ENCODE peak calls at places on chromosomes 12 and 14, in eight cellular contexts. W, K, A, S, O, G, C and B are unnamed samples.

GRCh38 chr14:98974113-98974512 is 297.9 kb downstream of the BCL11B start:
- DNase-seq in C (no peak), G (no peak), A (no peak), O (no peak), S (no peak), W (no peak), K (no peak), B (no peak)

GRCh38 chr12:113424915-113425823 is 3.0 kb downstream of the SDSL start:
- DNase-seq in O (peak), W (no peak), A (peak), S (no peak), C (no peak), K (peak), G (peak), B (no peak)

GRCh38 chr12:104590002-104590401 is 133.3 kb downstream of the CHST11 start:
- DNase-seq in S (no peak), K (no peak), G (no peak), A (no peak), C (no peak), O (no peak), W (no peak), B (no peak)

GRCh38 chr14:33342299-33342974 is 403.8 kb downstream of the NPAS3 start:
- DNase-seq in A (no peak), S (no peak), W (no peak), K (no peak), G (no peak), O (no peak), C (no peak), B (no peak)

GRCh38 chr12:1532367-1532752 is 62.0 kb downstream of the FBXL14 start:
- DNase-seq in S (no peak), G (no peak), O (no peak), W (no peak), K (no peak), A (no peak), C (no peak), B (no peak)

GRCh38 chr14:33792387-33793368 is 158.2 kb downstream of the EGLN3 start:
- DNase-seq in C (peak), K (peak), O (peak), G (peak), W (peak), S (peak), A (peak), B (peak)

GRCh38 chr14:60092516-60092915 is 793 bp downstream of the PCNX4 start:
- DNase-seq in K (no peak), O (peak), W (no peak), G (peak), S (no peak), C (no peak), A (no peak), B (no peak)

GRCh38 chr12:78928200-78929074 is 63.9 kb downstream of the SYT1 start:
- DNase-seq in G (no peak), K (no peak), W (no peak), S (no peak), A (peak), O (peak), C (no peak), B (no peak)

GRCh38 chr12:15984963-15985362 is 73.8 kb downstream of the DERA start:
- DNase-seq in A (no peak), O (no peak), S (no peak), W (no peak), C (no peak), K (no peak), G (peak), B (no peak)

GRCh38 chr12:84605988-84606387 is 306.6 kb downstream of the SLC6A15 start:
- DNase-seq in S (no peak), C (no peak), K (no peak), W (no peak), G (no peak), O (no peak), A (no peak), B (no peak)

GRCh38 chr12:120075034-120075616 is 41.4 kb downstream of the RAB35 start:
- DNase-seq in S (no peak), G (no peak), K (no peak), C (no peak), A (no peak), O (no peak), W (no peak), B (no peak)

GRCh38 chr14:68521557-68521901 is 271.3 kb downstream of the ZFP36L1 start:
- DNase-seq in W (no peak), S (no peak), C (no peak), O (no peak), A (no peak), G (no peak), K (no peak), B (no peak)

GRCh38 chr12:70487440-70487839 is 121.3 kb downstream of the KCNMB4 start:
- DNase-seq in C (no peak), O (no peak), G (peak), W (peak), K (no peak), S (no peak), A (no peak), B (no peak)

GRCh38 chr12:109947511-109947910 is 47.4 kb downstream of the TCHP start:
- DNase-seq in O (peak), W (no peak), A (peak), G (no peak), K (no peak), S (no peak), C (no peak), B (no peak)

GRCh38 chr14:89171168-89171567 is 245.9 kb downstream of the FOXN3 start:
- DNase-seq in C (no peak), K (no peak), W (no peak), G (no peak), A (no peak), O (peak), S (no peak), B (no peak)

GRCh38 chr12:28620281-28620680 is 430.0 kb downstream of the CCDC91 start:
- DNase-seq in C (no peak), A (no peak), O (no peak), S (no peak), G (no peak), K (no peak), W (no peak), B (no peak)

GRCh38 chr14:69262516-69262915 is 2.6 kb downstream of the GALNT16 start:
- DNase-seq in W (no peak), S (no peak), G (no peak), K (no peak), O (no peak), C (no peak), A (no peak), B (no peak)

GRCh38 chr12:11812558-11813421 is 163.3 kb downstream of the ETV6 start:
- DNase-seq in O (peak), G (peak), C (peak), W (no peak), S (no peak), A (peak), K (peak), B (no peak)

GRCh38 chr14:71380271-71380670 is 473.0 kb downstream of the PCNX1 start:
- DNase-seq in O (peak), K (no peak), A (no peak), C (no peak), W (no peak), S (no peak), G (no peak), B (no peak)

GRCh38 chr12:124531281-124531745 is 36.1 kb downstream of the NCOR2 start:
- DNase-seq in K (no peak), G (no peak), S (no peak), A (no peak), C (peak), W (no peak), O (no peak), B (no peak)

GRCh38 chr14:21026988-21027315 is 2.1 kb upstream of the NDRG2 start:
- DNase-seq in C (no peak), A (no peak), S (no peak), K (no peak), W (no peak), O (no peak), G (no peak), B (no peak)

GRCh38 chr14:76773188-76773885 is 12.1 kb downstream of the VASH1 start:
- DNase-seq in W (no peak), C (peak), A (peak), S (peak), G (no peak), K (no peak), O (peak), B (no peak)

GRCh38 chr12:69254046-69254445 is 14.7 kb downstream of the CPSF6 start:
- DNase-seq in C (no peak), G (peak), S (no peak), O (peak), K (no peak), A (peak), W (peak), B (no peak)

GRCh38 chr12:115872919-115873357 is 404.6 kb downstream of the MED13L start:
- DNase-seq in S (no peak), A (peak), K (no peak), C (no peak), W (no peak), O (no peak), G (no peak), B (peak)

GRCh38 chr12:19402743-19403400 is 36.4 kb upstream of the AEBP2 start:
- DNase-seq in G (no peak), A (peak), O (peak), K (no peak), C (no peak), W (no peak), S (no peak), B (no peak)

GRCh38 chr14:23123419-23123818 is 4.4 kb upstream of the CEBPE start:
- DNase-seq in S (peak), K (no peak), C (peak), O (no peak), W (no peak), A (no peak), G (no peak), B (no peak)

GRCh38 chr12:104470521-104470920 is 13.8 kb downstream of the CHST11 start:
- DNase-seq in C (no peak), S (no peak), G (no peak), O (no peak), K (no peak), A (no peak), W (no peak), B (no peak)

GRCh38 chr12:27474344-27474743 is 27.8 kb downstream of the SMCO2 start:
- DNase-seq in O (peak), G (no peak), W (no peak), A (peak), S (no peak), K (no peak), C (no peak), B (no peak)

GRCh38 chr14:91284791-91285548 is 40.5 kb upstream of the GPR68 start:
- DNase-seq in C (peak), O (no peak), K (no peak), S (no peak), W (no peak), A (peak), G (peak), B (no peak)

GRCh38 chr14:91282954-91283645 is 38.6 kb upstream of the GPR68 start:
- DNase-seq in S (no peak), A (no peak), K (no peak), O (no peak), C (no peak), W (no peak), G (peak), B (no peak)

GRCh38 chr14:91283666-91284065 is 39.2 kb upstream of the GPR68 start:
- DNase-seq in O (peak), S (no peak), C (no peak), G (peak), W (no peak), A (no peak), K (no peak), B (no peak)

GRCh38 chr14:91286530-91286937 is 42.0 kb upstream of the GPR68 start:
- DNase-seq in S (peak), C (peak), W (peak), G (peak), O (peak), A (peak), K (peak), B (peak)

DNA sequence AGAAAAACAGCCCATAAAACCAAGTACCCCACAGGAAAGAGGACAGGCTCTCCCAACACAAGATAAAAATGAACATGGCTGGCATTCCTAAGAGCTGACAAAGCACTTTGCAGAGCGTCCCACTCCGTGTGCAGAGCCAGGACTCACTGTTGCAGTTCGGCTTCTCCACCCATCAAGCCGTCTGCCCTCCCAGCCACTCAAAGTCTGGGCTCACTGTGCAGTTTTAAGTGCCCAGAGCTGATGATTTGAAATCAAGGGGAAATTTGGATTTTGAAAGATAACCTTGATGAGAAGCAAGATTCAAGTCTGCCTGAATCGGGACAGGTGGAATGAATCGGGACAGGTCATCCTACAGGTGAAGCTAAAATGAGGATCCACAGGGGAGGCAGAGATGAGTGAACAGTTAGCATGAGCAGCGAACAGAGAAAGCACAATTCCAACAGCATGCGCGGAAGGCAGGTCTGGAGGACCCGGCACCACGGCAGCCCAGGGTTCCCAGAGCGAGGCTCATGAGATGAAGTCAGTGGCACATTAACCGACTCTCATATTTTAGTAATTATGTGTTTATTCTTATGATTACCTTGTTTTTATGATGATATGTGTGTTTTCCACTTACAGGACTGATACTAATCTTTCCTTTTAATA is 39.8 kb upstream of the GPR68 start:
- DNase-seq in K (no peak), A (peak), O (peak), S (no peak), G (no peak), C (peak), W (no peak), B (no peak)
- TF ChIP-seq CTCF in K (no peak), A (no peak), O (no peak), S (no peak), G (no peak), C (no peak), W (no peak), B (no peak)

DNA sequence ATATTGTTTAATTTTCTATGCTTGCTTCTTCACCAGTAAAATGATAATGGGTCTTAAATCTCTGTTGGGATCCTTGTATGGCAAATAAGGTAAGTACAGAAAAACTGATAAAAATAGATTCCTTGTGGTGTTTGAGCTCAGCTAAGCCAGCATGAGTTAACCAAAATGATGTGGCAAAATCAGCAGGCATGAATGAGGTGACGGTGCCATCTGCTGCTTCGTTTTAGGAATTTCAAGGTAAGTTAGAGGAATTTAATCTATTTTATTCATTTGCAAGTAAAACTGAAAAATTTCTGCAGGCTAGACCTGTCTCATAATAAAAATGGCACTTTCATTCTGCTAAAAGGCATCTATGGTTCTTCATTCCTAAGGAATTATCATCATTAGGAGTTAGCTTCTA is 10.0 kb upstream of the CLEC7A start:
- DNase-seq in O (peak), K (no peak), G (peak), S (no peak), A (peak), C (no peak), W (peak), B (peak)
- TF ChIP-seq CTCF in O (peak), K (peak), G (peak), S (peak), A (peak), C (peak), W (peak), B (peak)

GRCh38 chr12:4526923-4527546 is 11.7 kb upstream of the RAD51AP1 start:
- DNase-seq in S (no peak), W (no peak), C (no peak), A (no peak), K (no peak), G (peak), O (peak), B (no peak)
- TF ChIP-seq CTCF in S (peak), W (no peak), C (peak), A (peak), K (peak), G (peak), O (peak), B (peak)

GRCh38 chr12:52004042-52004648 is 2.6 kb upstream of the TAMALIN start:
- DNase-seq in O (peak), S (peak), G (no peak), C (peak), W (no peak), A (peak), K (peak), B (peak)
- TF ChIP-seq CTCF in O (peak), S (peak), G (peak), C (peak), W (peak), A (peak), K (peak), B (no peak)

DNA sequence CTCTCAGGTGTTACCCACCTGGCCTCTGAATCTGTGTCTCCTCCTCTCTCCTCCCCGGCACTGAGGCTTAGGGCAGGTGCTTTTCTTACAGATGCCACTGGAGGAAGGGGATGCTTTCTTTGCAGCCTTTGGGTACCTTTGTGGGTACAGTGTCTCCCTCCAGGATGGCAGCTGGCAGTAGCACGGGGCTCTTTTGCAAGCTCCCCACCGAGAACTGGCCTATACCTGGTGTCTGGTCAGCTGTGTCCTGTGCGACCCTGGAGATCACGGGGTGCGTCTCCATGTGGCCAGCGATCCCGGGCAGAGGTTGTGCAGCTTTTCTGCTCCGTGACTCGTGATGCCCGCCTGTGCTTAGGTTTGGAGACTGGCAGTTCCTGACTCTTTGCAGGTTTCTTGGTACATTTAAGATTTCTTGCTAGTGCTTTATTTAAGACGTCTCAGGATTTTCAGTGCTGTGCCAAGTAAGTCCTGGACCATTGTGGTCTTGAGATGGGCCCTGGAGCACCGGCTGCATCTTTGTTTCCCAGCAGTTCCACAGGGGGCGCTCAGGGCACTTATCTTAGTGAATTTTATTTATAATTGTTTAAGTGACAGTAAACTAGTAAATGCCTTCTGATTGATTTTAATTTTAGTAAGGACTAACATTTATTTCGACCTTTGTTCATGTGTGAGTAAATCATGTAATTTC is 68.9 kb downstream of the DDX51 start:
- DNase-seq in W (no peak), O (no peak), C (no peak), S (no peak), K (no peak), G (no peak), A (no peak), B (no peak)
- TF ChIP-seq CTCF in W (no peak), O (peak), C (no peak), S (no peak), K (peak), G (peak), A (peak), B (no peak)

DNA sequence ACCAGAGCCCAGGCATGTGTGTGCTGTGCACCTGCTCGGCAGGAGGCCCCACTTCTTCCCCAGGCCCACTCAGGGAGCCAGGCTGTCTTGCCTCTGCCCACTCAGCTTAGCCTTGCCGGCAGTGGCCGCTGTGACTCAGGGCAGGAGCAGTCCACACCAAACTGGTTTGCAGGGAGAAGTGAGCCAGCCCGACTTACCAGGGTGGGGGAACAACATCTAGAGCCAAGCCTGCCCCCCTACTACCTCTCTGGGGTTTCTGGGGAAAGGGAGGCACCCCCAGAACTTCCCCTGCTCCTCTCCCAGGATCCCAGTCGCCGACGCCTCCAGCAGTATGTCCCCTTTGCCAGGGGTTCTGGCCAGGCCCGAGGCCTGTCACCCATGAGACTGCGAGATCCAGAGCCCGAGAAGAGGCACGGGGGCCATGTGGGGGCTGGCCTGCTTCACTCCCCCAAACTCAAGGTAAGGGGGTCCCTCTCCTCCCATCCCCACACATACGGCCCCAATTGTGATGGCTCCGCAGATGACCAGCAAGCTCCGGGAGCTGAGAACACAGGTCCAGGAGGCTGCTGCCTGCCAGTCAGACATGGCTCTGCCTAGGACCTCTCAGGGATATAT is 3.0 kb downstream of the PLEKHG6 start:
- DNase-seq in W (no peak), S (no peak), C (peak), G (no peak), O (no peak), A (peak), K (no peak), B (no peak)
- TF ChIP-seq CTCF in W (no peak), S (no peak), C (no peak), G (no peak), O (no peak), A (no peak), K (no peak), B (no peak)

GRCh38 chr12:118689793-118690192 is 291.5 kb upstream of the SRRM4 start:
- DNase-seq in O (no peak), A (no peak), S (no peak), C (no peak), G (no peak), K (no peak), W (peak), B (no peak)

GRCh38 chr12:118682656-118683055 is 298.7 kb upstream of the SRRM4 start:
- DNase-seq in O (no peak), K (no peak), A (no peak), G (no peak), C (no peak), S (no peak), W (peak), B (no peak)

GRCh38 chr12:118680361-118680963 is 300.9 kb upstream of the SRRM4 start:
- DNase-seq in W (no peak), G (no peak), A (no peak), C (peak), O (no peak), S (no peak), K (peak), B (no peak)

GRCh38 chr12:118685983-118686607 is 295.2 kb upstream of the SRRM4 start:
- DNase-seq in S (peak), G (no peak), O (no peak), C (no peak), K (no peak), W (no peak), A (no peak), B (no peak)
- TF ChIP-seq CTCF in S (no peak), G (no peak), O (no peak), C (no peak), K (no peak), W (no peak), A (no peak), B (no peak)